ENCODE peak calls at places on chromosomes 4 and X, in five cellular contexts. I, W, O, T and N are unnamed samples.

GRCh38 chrX:53422915-53423268 is 219 bp downstream of the RIBC1 start:
- DNase-seq in I (no peak), O (no peak), T (no peak), W (no peak), N (no peak)

GRCh38 chr4:24533364-24533763 is 51.0 kb downstream of the DHX15 start:
- DNase-seq in O (no peak), I (no peak), T (no peak), W (no peak), N (no peak)

GRCh38 chr4:59571805-59572430 is 1628.2 kb upstream of the ADGRL3 start:
- DNase-seq in I (no peak), T (no peak), W (no peak), O (no peak), N (no peak)

GRCh38 chr4:88146891-88147290 is 11.5 kb downstream of the ABCG2 start:
- DNase-seq in W (no peak), O (no peak), I (no peak), T (no peak), N (no peak)

GRCh38 chr4:145446184-145446583 is 35.5 kb upstream of the SMAD1 start:
- DNase-seq in I (no peak), O (peak; percentile 5), T (no peak), W (no peak), N (no peak)

GRCh38 chrX:12610079-12610478 is 181.1 kb upstream of the PRPS2 start:
- DNase-seq in O (no peak), I (no peak), W (no peak), T (no peak), N (no peak)

GRCh38 chr4:173182403-173182802 is 13.8 kb downstream of the GALNT7 start:
- DNase-seq in T (no peak), O (no peak), W (peak; percentile 48), I (no peak), N (no peak)

GRCh38 chrX:31832263-31832662 is 760.4 kb upstream of the FTHL17 start:
- DNase-seq in T (no peak), O (no peak), I (no peak), W (peak; percentile 43), N (no peak)

GRCh38 chrX:57929373-57929772 is 19.1 kb upstream of the ZXDA start:
- DNase-seq in W (peak; percentile 37), T (peak; percentile 65), O (no peak), I (no peak), N (no peak)

GRCh38 chr4:177293208-177294018 is 16.3 kb upstream of the NEIL3 start:
- DNase-seq in I (no peak), O (no peak), T (no peak), W (no peak), N (no peak)

GRCh38 chr4:186832906-186833305 is 109.2 kb upstream of the FAT1 start:
- DNase-seq in T (no peak), O (no peak), I (no peak), W (peak; percentile 89), N (no peak)

GRCh38 chr4:67288964-67289363 is 256.3 kb downstream of the CENPC start:
- DNase-seq in W (no peak), I (no peak), O (no peak), T (peak; percentile 63), N (no peak)

GRCh38 chrX:153764786-153765137 is 713 bp downstream of the PLXNB3 start:
- DNase-seq in I (peak; percentile 69), W (no peak), O (no peak), T (no peak), N (no peak)

GRCh38 chr4:91285485-91285884 is 1018.3 kb upstream of the GRID2 start:
- DNase-seq in T (no peak), O (no peak), I (no peak), W (no peak), N (no peak)

GRCh38 chr4:183971938-183972490 is 66.9 kb downstream of the STOX2 start:
- DNase-seq in O (no peak), T (no peak), W (no peak), I (no peak), N (no peak)

GRCh38 chr4:99763635-99764101 is 53.0 kb upstream of the DAPP1 start:
- DNase-seq in O (no peak), W (peak; percentile 13), I (no peak), T (no peak), N (no peak)

GRCh38 chr4:110900206-110900769 is 277.4 kb upstream of the PITX2 start:
- DNase-seq in T (no peak), O (no peak), W (no peak), I (no peak), N (no peak)

GRCh38 chr4:2925496-2925895 is 37.7 kb downstream of the NOP14 start:
- DNase-seq in W (no peak), T (no peak), O (no peak), I (peak; percentile 12), N (no peak)
- H3K36me3 ChIP-seq in W (peaks cover 53% of the 10 kb centered on the region), T (no peaks in the 10 kb centered on the region), O (peaks cover 29% of the 10 kb centered on the region), I (peaks cover 6% of the 10 kb centered on the region), N (peaks cover 17% of the 10 kb centered on the region)

DNA sequence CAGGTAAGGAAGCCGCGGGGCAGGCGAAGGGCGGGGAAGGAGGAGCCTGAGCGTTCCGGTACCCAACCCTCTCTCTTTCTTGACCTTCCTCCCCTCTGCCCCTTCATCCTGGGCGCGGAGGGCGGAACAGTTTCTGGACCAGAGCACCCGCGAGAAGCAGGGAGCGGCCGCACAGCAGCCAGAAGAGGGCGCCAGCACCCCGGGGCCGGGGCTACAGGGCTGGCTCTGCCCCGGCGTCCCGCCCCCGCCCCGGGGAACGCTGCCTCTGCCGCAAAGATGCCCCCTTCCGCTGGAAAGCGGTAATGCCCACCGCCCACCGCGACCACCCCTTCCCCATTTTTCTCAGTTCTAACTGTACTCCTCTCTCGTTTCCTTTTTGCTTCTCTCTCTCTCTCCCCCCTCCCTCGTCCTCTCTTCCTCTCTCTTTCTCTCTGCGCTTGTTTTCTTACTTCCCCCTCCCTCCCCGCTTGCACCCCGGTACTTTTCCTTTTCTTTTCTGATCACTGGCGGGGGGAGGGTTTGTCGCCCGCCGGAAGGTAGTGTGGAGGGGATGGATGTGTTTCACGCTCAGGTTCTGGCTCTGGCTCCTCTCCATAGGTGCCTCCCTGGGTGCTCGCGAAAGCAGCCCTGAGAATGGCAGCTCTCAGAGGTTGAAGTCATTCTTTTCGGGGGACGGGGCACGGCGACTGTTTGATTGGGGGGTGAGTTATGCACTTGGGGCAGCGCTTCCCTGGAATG is 13.1 kb upstream of the PRDM8 start:
- DNase-seq in I (peak; percentile 98), W (peak; percentile 58), O (no peak), T (peak; percentile 93), N (no peak)
- H3K27ac ChIP-seq in I (peak overlapping the region; percentile 85), W (no peak overlapping the region), O (no peak overlapping the region), T (no peak overlapping the region), N (no peak overlapping the region)

DNA sequence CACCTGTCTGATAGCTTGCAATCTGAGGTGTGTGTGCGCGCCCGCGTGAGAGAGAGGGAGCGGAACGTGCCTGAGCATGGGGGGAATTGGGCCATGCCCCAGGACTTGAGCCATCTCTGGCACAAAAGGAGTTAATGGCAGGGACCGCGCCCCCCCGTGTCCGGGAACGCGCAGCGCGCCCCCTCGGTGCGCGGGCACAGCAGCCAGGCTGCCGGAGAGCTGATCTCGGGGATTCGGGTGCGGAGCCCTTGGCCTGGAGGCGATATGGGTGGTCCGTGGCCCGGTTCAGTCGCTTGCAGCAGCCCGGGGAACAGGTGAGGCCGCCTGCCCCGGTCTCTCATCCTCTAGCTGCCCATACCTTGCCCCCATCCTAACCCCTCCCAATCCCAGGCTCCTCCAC is at the start of gene NLGN3:
- DNase-seq in O (no peak), I (no peak), T (peak; percentile 59), W (no peak), N (no peak)
- TF ChIP-seq POLR2AphosphoS5 in O (no peak), I (peak; percentile 78), T (peak; percentile 10), W (peak; percentile 32), N (no peak)

GRCh38 chrX:131778269-131779218 is 234.7 kb downstream of the OR13H1 start:
- DNase-seq in I (no peak), O (peak; percentile 82), W (no peak), T (no peak), N (no peak)
- H3K36me3 ChIP-seq in I (no peaks in the 10 kb centered on the region), O (no peaks in the 10 kb centered on the region), W (no peaks in the 10 kb centered on the region), T (peaks cover 41% of the 10 kb centered on the region), N (no peaks in the 10 kb centered on the region)

DNA sequence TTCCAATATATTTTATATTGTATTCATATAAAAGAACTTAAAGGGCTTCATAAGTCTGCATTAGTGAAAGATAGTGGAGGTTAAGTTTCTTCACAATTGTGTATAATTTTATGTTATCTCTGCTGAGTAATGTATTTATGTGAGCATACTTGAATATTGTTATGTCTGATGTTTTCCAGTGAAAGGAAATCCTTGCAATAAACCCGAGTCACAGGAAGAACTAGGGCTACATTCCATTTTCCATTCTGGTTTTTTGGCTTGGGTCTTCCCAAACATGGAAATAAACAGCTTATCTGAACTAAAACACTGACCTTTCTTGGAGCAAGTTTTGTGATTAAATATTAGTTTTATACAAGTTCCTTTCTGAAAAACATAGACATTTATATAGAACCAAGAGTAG is 231.3 kb upstream of the GPRIN3 start:
- DNase-seq in W (peak; percentile 94), T (no peak), I (no peak), O (no peak), N (no peak)
- H3K27ac ChIP-seq in W (peak overlapping the region; percentile 94), T (no peak overlapping the region), I (no peak overlapping the region), O (no peak overlapping the region), N (no peak overlapping the region)

GRCh38 chrX:16076834-16077233 is 46.5 kb upstream of the GRPR start:
- DNase-seq in W (no peak), T (no peak), O (no peak), I (no peak), N (no peak)

GRCh38 chrX:16077811-16078210 is 45.6 kb upstream of the GRPR start:
- DNase-seq in T (no peak), W (no peak), O (no peak), I (no peak), N (no peak)

GRCh38 chrX:16087081-16087480 is 36.3 kb upstream of the GRPR start:
- DNase-seq in W (no peak), I (no peak), O (no peak), T (no peak), N (no peak)

GRCh38 chrX:16081357-16081756 is 42.0 kb upstream of the GRPR start:
- DNase-seq in T (no peak), O (no peak), W (no peak), I (no peak), N (no peak)

DNA sequence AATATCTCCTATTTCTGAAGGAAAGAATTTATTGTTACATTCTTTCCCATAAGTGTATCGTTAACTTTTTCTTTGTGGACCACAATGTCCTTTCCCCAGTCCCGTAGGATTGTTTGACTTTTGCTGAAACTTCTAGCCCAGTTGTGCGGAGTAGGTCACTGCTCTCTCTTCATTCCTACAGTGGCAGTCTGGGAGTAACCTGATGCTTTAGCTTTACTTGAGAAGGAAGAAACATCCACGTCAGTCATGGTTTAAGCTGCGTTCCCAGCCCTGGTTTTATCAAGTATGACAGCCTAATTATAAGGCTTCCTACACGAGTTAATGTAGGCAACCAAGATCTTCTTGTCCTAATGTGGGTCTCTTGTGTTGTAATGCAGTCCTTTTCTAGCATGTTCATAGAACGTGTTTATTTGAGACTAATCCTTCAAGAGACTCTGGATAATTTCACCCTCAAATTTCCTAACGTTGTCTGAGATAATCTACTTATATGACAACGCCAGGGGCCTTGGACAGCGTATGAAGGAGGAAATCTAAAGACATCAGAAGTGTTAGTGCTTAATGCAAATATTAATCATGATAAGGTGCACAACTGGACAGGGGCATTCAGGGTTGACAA is 40.8 kb upstream of the GRPR start:
- DNase-seq in O (no peak), I (no peak), T (peak; percentile 1), W (no peak), N (no peak)
- TF ChIP-seq POLR2AphosphoS5 in O (no peak), I (no peak), T (no peak), W (no peak), N (no peak)